ENCODE peak calls at places on chromosomes 16 and 17, in ten cellular contexts. K is tibial artery; N is T follicular helper cell; Z is NCI-H1930; R is stimulated activated CD4-positive, alpha-beta T cell treated with anti-CD3 and anti-CD28 coated beads, Interleukin-15, amount 100 ng/mL, for 48 hours; H is CD8-positive, alpha-beta memory T cell; F is HS-5; S is GM10248; G is astrocyte of the spinal cord; T is prostate gland. C is an unnamed sample.

GRCh38 chr16:82055728-82056549 is 20.9 kb downstream of the HSD17B2 start:
- DNase-seq in H (no peak), F (no peak), K (no peak), N (no peak), R (no peak), S (no peak), G (no peak), Z (no peak), T (peak), C (no peak)

GRCh38 chr17:44102845-44103622 is 20.4 kb downstream of the HDAC5 start:
- DNase-seq in Z (no peak), N (no peak), R (no peak), K (no peak), G (no peak), S (no peak), H (no peak), T (no peak), F (no peak), C (no peak)

GRCh38 chr17:76356803-76357456 is 3.2 kb upstream of the PRPSAP1 start:
- DNase-seq in R (no peak), H (no peak), F (no peak), K (no peak), G (no peak), S (no peak), T (no peak), Z (no peak), N (no peak), C (peak)

GRCh38 chr17:49926886-49927285 is 42.1 kb upstream of the DLX4 start:
- DNase-seq in Z (no peak), T (no peak), G (no peak), F (no peak), H (no peak), R (no peak), K (peak), S (no peak), N (no peak), C (no peak)

GRCh38 chr17:57302690-57303089 is 46.4 kb downstream of the MSI2 start:
- DNase-seq in S (no peak), F (no peak), Z (no peak), K (no peak), T (no peak), R (no peak), G (no peak), N (no peak), H (no peak), C (no peak)

GRCh38 chr16:16917201-16917600 is 538.3 kb downstream of the NPIPA7 start:
- DNase-seq in H (no peak), T (no peak), N (no peak), G (no peak), Z (no peak), K (no peak), R (no peak), F (no peak), S (no peak), C (no peak)

GRCh38 chr16:66551362-66551761 is 1.0 kb upstream of the CKLF start:
- DNase-seq in H (peak), T (no peak), R (peak), F (no peak), N (peak), K (no peak), S (peak), G (no peak), Z (peak), C (peak)

GRCh38 chr16:49617710-49618330 is 238.1 kb downstream of the ZNF423 start:
- DNase-seq in K (no peak), F (no peak), S (no peak), Z (no peak), H (no peak), T (no peak), G (no peak), R (no peak), N (no peak), C (no peak)

GRCh38 chr16:4613636-4614570 is 785 bp downstream of the UBALD1 start:
- DNase-seq in F (no peak), R (no peak), K (no peak), H (peak), Z (no peak), S (peak), G (peak), N (peak), T (no peak), C (peak)

GRCh38 chr17:40363480-40363838 is 1.1 kb downstream of the GJD3 start:
- DNase-seq in F (no peak), N (no peak), R (no peak), T (no peak), G (peak), H (no peak), S (no peak), Z (no peak), K (no peak), C (no peak)

GRCh38 chr16:68636064-68636551 is 9.0 kb upstream of the CDH3 start:
- DNase-seq in T (peak), F (no peak), H (no peak), Z (no peak), R (no peak), N (no peak), G (no peak), S (no peak), K (no peak), C (no peak)

GRCh38 chr17:55366020-55366481 is 55.6 kb downstream of the MMD start:
- DNase-seq in R (no peak), Z (peak), T (no peak), S (no peak), G (no peak), F (no peak), N (no peak), K (no peak), H (no peak), C (no peak)

GRCh38 chr17:58264407-58265103 is 16.2 kb downstream of the MPO start:
- DNase-seq in K (no peak), H (no peak), G (no peak), T (no peak), Z (no peak), S (no peak), N (no peak), R (no peak), F (no peak), C (no peak)

GRCh38 chr17:31631759-31632158 is 227.3 kb downstream of the COPRS start:
- DNase-seq in R (no peak), Z (no peak), T (no peak), G (no peak), S (no peak), H (no peak), N (no peak), F (no peak), K (no peak), C (no peak)

GRCh38 chr17:76734080-76734840 is 2.9 kb downstream of the SRSF2 start:
- DNase-seq in N (no peak), K (no peak), F (no peak), G (no peak), R (no peak), S (no peak), T (no peak), Z (no peak), H (no peak), C (peak)

GRCh38 chr17:40564883-40565744 is at the start of gene CCR7:
- DNase-seq in T (no peak), F (no peak), R (peak), K (no peak), G (no peak), N (peak), H (peak), Z (no peak), S (peak), C (peak)

GRCh38 chr17:30388321-30389179 is 9.8 kb downstream of the CPD start:
- DNase-seq in N (no peak), K (no peak), F (no peak), Z (no peak), T (no peak), G (no peak), H (no peak), S (no peak), R (no peak), C (no peak)

GRCh38 chr17:59355695-59356323 is 24.4 kb downstream of the YPEL2 start:
- DNase-seq in T (no peak), K (no peak), R (no peak), G (no peak), S (no peak), F (no peak), H (no peak), Z (no peak), N (no peak), C (no peak)

GRCh38 chr17:82384730-82385429 is 13.3 kb downstream of the UTS2R start:
- DNase-seq in R (no peak), F (peak), H (no peak), T (peak), K (peak), S (no peak), G (no peak), Z (no peak), N (no peak), C (no peak)

GRCh38 chr17:73551144-73551543 is 93.1 kb downstream of the SDK2 start:
- DNase-seq in G (no peak), S (no peak), F (no peak), Z (no peak), T (no peak), R (no peak), N (no peak), K (no peak), H (no peak), C (no peak)

GRCh38 chr17:61669522-61669921 is 78.5 kb upstream of the NACA2 start:
- DNase-seq in S (no peak), F (no peak), N (no peak), K (no peak), G (no peak), H (no peak), T (no peak), R (no peak), Z (peak), C (no peak)

GRCh38 chr16:14056970-14057369 is 14.1 kb upstream of the MRTFB start:
- DNase-seq in R (no peak), N (no peak), H (no peak), Z (no peak), F (no peak), T (no peak), S (no peak), G (peak), K (no peak), C (no peak)

GRCh38 chr16:69169051-69169450 is 17.9 kb upstream of the SNTB2 start:
- DNase-seq in T (no peak), S (no peak), Z (no peak), F (no peak), K (no peak), R (no peak), G (no peak), N (no peak), H (no peak), C (no peak)

GRCh38 chr17:42408076-42408475 is 15.0 kb downstream of the CAVIN1 start:
- DNase-seq in Z (no peak), R (no peak), S (no peak), F (no peak), K (no peak), T (no peak), G (no peak), N (no peak), H (no peak), C (no peak)

GRCh38 chr17:75588546-75589016 is 981 bp downstream of the MYO15B start:
- DNase-seq in G (no peak), R (no peak), T (peak), H (no peak), K (peak), F (no peak), Z (no peak), N (no peak), S (no peak), C (peak)

GRCh38 chr16:67949645-67950044 is 5.7 kb upstream of the LCAT start:
- DNase-seq in H (no peak), S (no peak), G (no peak), K (no peak), T (no peak), N (no peak), R (no peak), Z (no peak), F (no peak), C (no peak)

GRCh38 chr16:10668322-10669045 is 26.2 kb downstream of the TEKT5 start:
- DNase-seq in T (no peak), G (peak), Z (no peak), N (no peak), R (no peak), S (peak), F (no peak), H (no peak), K (no peak), C (peak)

GRCh38 chr17:17872468-17873345 is 35.9 kb upstream of the SREBF1 start:
- DNase-seq in G (no peak), F (no peak), N (no peak), H (no peak), Z (no peak), T (no peak), R (no peak), S (no peak), K (no peak), C (no peak)

C was measured in GM12865.